ENCODE peak calls at places on chromosomes 5 and 9, in seven cellular contexts. One of them, this sample, is unnamed.
A peak's percentile ranks its signal among the peaks of the same experiment; 100 is the strongest.

GRCh38 chr5:140242890-140243585 is 59.9 kb downstream of the PFDN1 start:
- DNase-seq in stimulated activated CD8-positive, alpha-beta memory T cell treated with anti-CD3 and anti-CD28 coated beads, Interleukin-4, amount 100 ng/mL, for 48 hours: no peak
- DNase-seq in GM12865: no peak
- DNase-seq in SK-MEL-5: no peak
- DNase-seq in NCI-H2081: no peak
- DNase-seq in GM10248: no peak
- DNase-seq in choroid plexus epithelial cell: no peak
- DNase-seq in this sample: no peak

GRCh38 chr9:132406554-132407122 is at the start of gene TTF1:
- DNase-seq in choroid plexus epithelial cell: peak; percentile 92
- DNase-seq in NCI-H2081: peak; percentile 89
- DNase-seq in SK-MEL-5: peak; percentile 95
- DNase-seq in GM12865: peak; percentile 96
- DNase-seq in GM10248: peak; percentile 94
- DNase-seq in stimulated activated CD8-positive, alpha-beta memory T cell treated with anti-CD3 and anti-CD28 coated beads, Interleukin-4, amount 100 ng/mL, for 48 hours: peak; percentile 94
- DNase-seq in this sample: peak; percentile 90

GRCh38 chr9:109098960-109099308 is 20.8 kb downstream of the TMEM245 start:
- DNase-seq in NCI-H2081: no peak
- DNase-seq in SK-MEL-5: no peak
- DNase-seq in stimulated activated CD8-positive, alpha-beta memory T cell treated with anti-CD3 and anti-CD28 coated beads, Interleukin-4, amount 100 ng/mL, for 48 hours: no peak
- DNase-seq in GM12865: no peak
- DNase-seq in choroid plexus epithelial cell: no peak
- DNase-seq in GM10248: no peak
- DNase-seq in this sample: no peak

GRCh38 chr5:157143127-157143959 is 678 bp upstream of the MED7 start:
- DNase-seq in GM12865: peak; percentile 71
- DNase-seq in choroid plexus epithelial cell: peak; percentile 36
- DNase-seq in GM10248: peak; percentile 69
- DNase-seq in SK-MEL-5: peak; percentile 25
- DNase-seq in NCI-H2081: peak; percentile 52
- DNase-seq in stimulated activated CD8-positive, alpha-beta memory T cell treated with anti-CD3 and anti-CD28 coated beads, Interleukin-4, amount 100 ng/mL, for 48 hours: peak; percentile 79
- DNase-seq in this sample: peak; percentile 53

GRCh38 chr5:161847896-161848510 is at the start of gene GABRA1:
- DNase-seq in GM10248: no peak
- DNase-seq in choroid plexus epithelial cell: no peak
- DNase-seq in GM12865: no peak
- DNase-seq in SK-MEL-5: no peak
- DNase-seq in stimulated activated CD8-positive, alpha-beta memory T cell treated with anti-CD3 and anti-CD28 coated beads, Interleukin-4, amount 100 ng/mL, for 48 hours: no peak
- DNase-seq in NCI-H2081: no peak
- DNase-seq in this sample: no peak

GRCh38 chr9:4425358-4426045 is 64.8 kb upstream of the SLC1A1 start:
- DNase-seq in GM10248: no peak
- DNase-seq in stimulated activated CD8-positive, alpha-beta memory T cell treated with anti-CD3 and anti-CD28 coated beads, Interleukin-4, amount 100 ng/mL, for 48 hours: no peak
- DNase-seq in SK-MEL-5: no peak
- DNase-seq in GM12865: peak; percentile 46
- DNase-seq in NCI-H2081: no peak
- DNase-seq in choroid plexus epithelial cell: peak; percentile 12
- DNase-seq in this sample: peak; percentile 28

GRCh38 chr9:113220467-113221002 is 542 bp downstream of the FKBP15 start:
- DNase-seq in NCI-H2081: peak; percentile 7
- DNase-seq in GM10248: no peak
- DNase-seq in stimulated activated CD8-positive, alpha-beta memory T cell treated with anti-CD3 and anti-CD28 coated beads, Interleukin-4, amount 100 ng/mL, for 48 hours: no peak
- DNase-seq in choroid plexus epithelial cell: peak; percentile 25
- DNase-seq in SK-MEL-5: no peak
- DNase-seq in GM12865: peak; percentile 20
- DNase-seq in this sample: no peak

GRCh38 chr5:136089804-136090203 is 42.8 kb upstream of the SMAD5 start:
- DNase-seq in stimulated activated CD8-positive, alpha-beta memory T cell treated with anti-CD3 and anti-CD28 coated beads, Interleukin-4, amount 100 ng/mL, for 48 hours: no peak
- DNase-seq in GM10248: no peak
- DNase-seq in SK-MEL-5: peak; percentile 16
- DNase-seq in GM12865: no peak
- DNase-seq in NCI-H2081: no peak
- DNase-seq in choroid plexus epithelial cell: no peak
- DNase-seq in this sample: no peak

GRCh38 chr9:104900871-104901270 is 27.1 kb downstream of the ABCA1 start:
- DNase-seq in GM12865: no peak
- DNase-seq in SK-MEL-5: no peak
- DNase-seq in stimulated activated CD8-positive, alpha-beta memory T cell treated with anti-CD3 and anti-CD28 coated beads, Interleukin-4, amount 100 ng/mL, for 48 hours: no peak
- DNase-seq in NCI-H2081: no peak
- DNase-seq in choroid plexus epithelial cell: peak; percentile 35
- DNase-seq in GM10248: no peak
- DNase-seq in this sample: peak; percentile 17

GRCh38 chr9:14417230-14417629 is 103.3 kb upstream of the NFIB start:
- DNase-seq in stimulated activated CD8-positive, alpha-beta memory T cell treated with anti-CD3 and anti-CD28 coated beads, Interleukin-4, amount 100 ng/mL, for 48 hours: no peak
- DNase-seq in GM10248: no peak
- DNase-seq in NCI-H2081: no peak
- DNase-seq in choroid plexus epithelial cell: peak; percentile 72
- DNase-seq in GM12865: no peak
- DNase-seq in SK-MEL-5: no peak
- DNase-seq in this sample: no peak

GRCh38 chr9:61665330-61665751 is 475.5 kb downstream of the SPATA31A7 start:
- DNase-seq in SK-MEL-5: no peak
- DNase-seq in GM10248: no peak
- DNase-seq in stimulated activated CD8-positive, alpha-beta memory T cell treated with anti-CD3 and anti-CD28 coated beads, Interleukin-4, amount 100 ng/mL, for 48 hours: no peak
- DNase-seq in GM12865: no peak
- DNase-seq in choroid plexus epithelial cell: no peak
- DNase-seq in NCI-H2081: no peak
- DNase-seq in this sample: no peak

This sample was measured in MV-4-11.